ENCODE peak calls at places on chromosomes 11 and 22, in ten cellular contexts. O, M, F, G, Z, X, N, A, U and C are unnamed samples.

GRCh38 chr11:12560861-12561260 is 113.4 kb upstream of the TEAD1 start:
- ATAC-seq in Z (peak; percentile 56), G (no peak), O (no peak), N (no peak), A (no peak), U (no peak), F (no peak), M (no peak), X (no peak), C (no peak)

GRCh38 chr11:120704256-120704750 is 192.8 kb downstream of the GRIK4 start:
- ATAC-seq in X (no peak), O (no peak), A (no peak), G (no peak), U (no peak), Z (no peak), N (no peak), F (no peak), M (no peak), C (no peak)

GRCh38 chr11:84091212-84091986 is 805.2 kb upstream of the CCDC90B start:
- ATAC-seq in X (no peak), O (no peak), A (no peak), F (no peak), N (peak; percentile 32), Z (no peak), G (no peak), U (peak; percentile 87), M (no peak), C (no peak)

GRCh38 chr22:48709453-48709852 is 1118.2 kb downstream of the BRD1 start:
- ATAC-seq in N (no peak), M (no peak), U (no peak), X (no peak), O (no peak), G (no peak), A (no peak), F (no peak), Z (no peak), C (no peak)

GRCh38 chr11:59510917-59511589 is at the start of gene OR4D9:
- ATAC-seq in M (no peak), Z (no peak), U (peak; percentile 92), X (no peak), G (peak; percentile 60), N (no peak), O (no peak), A (no peak), F (no peak), C (peak; percentile 36)

GRCh38 chr22:29348956-29349355 is 33.5 kb upstream of the RASL10A start:
- ATAC-seq in F (no peak), Z (no peak), M (peak; percentile 65), X (no peak), O (peak; percentile 42), N (no peak), A (peak; percentile 96), G (no peak), U (no peak), C (no peak)

GRCh38 chr11:72160319-72160718 is 24.8 kb downstream of the FOLR3 start:
- ATAC-seq in O (no peak), X (no peak), N (no peak), A (no peak), G (no peak), M (no peak), U (no peak), F (no peak), Z (no peak), C (no peak)

GRCh38 chr11:79199729-79200354 is 241.0 kb downstream of the TENM4 start:
- ATAC-seq in X (no peak), F (no peak), U (no peak), A (no peak), M (no peak), Z (peak; percentile 87), O (no peak), N (no peak), G (no peak), C (no peak)

GRCh38 chr11:113249491-113249763 is 65.0 kb upstream of the TTC12 start:
- ATAC-seq in O (peak; percentile 47), M (no peak), G (peak; percentile 34), F (no peak), Z (no peak), X (no peak), A (no peak), U (no peak), N (no peak), C (no peak)

GRCh38 chr11:11498195-11498594 is 123.6 kb downstream of the GALNT18 start:
- ATAC-seq in A (no peak), X (no peak), M (no peak), G (no peak), Z (no peak), O (no peak), N (no peak), U (no peak), F (no peak), C (no peak)

GRCh38 chr11:117823941-117824420 is 563 bp downstream of the FXYD2 start:
- ATAC-seq in N (peak; percentile 18), X (no peak), M (peak; percentile 34), U (peak; percentile 59), O (no peak), Z (peak; percentile 77), A (no peak), G (peak; percentile 73), F (no peak), C (peak; percentile 71)

GRCh38 chr11:10592331-10592730 is 23.9 kb upstream of the LYVE1 start:
- ATAC-seq in A (peak; percentile 69), X (peak; percentile 59), M (peak; percentile 89), G (peak; percentile 77), Z (no peak), N (no peak), O (no peak), U (peak; percentile 72), F (no peak), C (peak; percentile 85)

DNA sequence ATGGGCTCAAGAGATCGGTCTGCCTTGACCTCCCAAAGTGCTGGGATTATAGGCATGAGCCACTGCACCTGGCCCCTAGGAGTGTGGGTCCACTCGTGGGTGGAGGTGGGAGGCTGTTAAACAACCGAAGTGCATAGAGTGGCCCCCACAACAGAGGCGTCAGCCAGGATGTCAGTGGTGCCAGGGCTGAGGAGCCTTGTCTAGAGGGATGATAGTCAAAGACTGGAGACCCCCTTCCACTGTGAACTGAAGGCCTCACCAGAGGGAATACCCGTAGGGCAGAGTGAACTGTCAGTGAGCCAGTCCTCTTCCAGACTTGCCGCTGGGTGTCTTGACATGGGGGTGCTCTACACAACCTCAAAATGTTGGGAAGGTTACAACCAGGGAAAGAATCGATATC is 38.2 kb downstream of the AP2A2 start:
- ATAC-seq in U (no peak), O (no peak), X (no peak), N (no peak), M (no peak), Z (no peak), G (no peak), A (no peak), F (no peak), C (no peak)
- H3K36me3 ChIP-seq in U (peaks cover 16% of the 10 kb centered on the region), O (peaks cover 21% of the 10 kb centered on the region), X (no peaks in the 10 kb centered on the region), N (peaks cover 21% of the 10 kb centered on the region), M (no peaks in the 10 kb centered on the region), Z (peaks cover 2% of the 10 kb centered on the region), G (peaks cover 53% of the 10 kb centered on the region), A (peaks cover 14% of the 10 kb centered on the region), F (peaks cover 18% of the 10 kb centered on the region), C (peaks cover 59% of the 10 kb centered on the region)

GRCh38 chr11:46298699-46299424 is 21.4 kb downstream of the CREB3L1 start:
- ATAC-seq in F (no peak), Z (no peak), O (no peak), A (peak; percentile 72), U (peak; percentile 23), G (no peak), M (no peak), N (no peak), X (no peak), C (no peak)

GRCh38 chr11:46294365-46295309 is 17.2 kb downstream of the CREB3L1 start:
- ATAC-seq in N (peak; percentile 10), A (peak; percentile 11), O (peak; percentile 23), X (peak; percentile 7), G (peak; percentile 9), U (no peak), Z (peak; percentile 2), M (no peak), F (no peak), C (peak; percentile 3)

GRCh38 chr11:46295312-46295995 is 18.0 kb downstream of the CREB3L1 start:
- ATAC-seq in N (peak; percentile 91), Z (peak; percentile 91), U (peak; percentile 78), X (peak; percentile 79), G (peak; percentile 92), A (no peak), F (peak; percentile 100), M (peak; percentile 85), O (no peak), C (peak; percentile 86)

GRCh38 chr11:46295996-46296519 is 18.6 kb downstream of the CREB3L1 start:
- ATAC-seq in M (no peak), F (peak; percentile 4), U (no peak), G (no peak), N (no peak), X (no peak), Z (peak; percentile 1), A (no peak), O (no peak), C (no peak)

DNA sequence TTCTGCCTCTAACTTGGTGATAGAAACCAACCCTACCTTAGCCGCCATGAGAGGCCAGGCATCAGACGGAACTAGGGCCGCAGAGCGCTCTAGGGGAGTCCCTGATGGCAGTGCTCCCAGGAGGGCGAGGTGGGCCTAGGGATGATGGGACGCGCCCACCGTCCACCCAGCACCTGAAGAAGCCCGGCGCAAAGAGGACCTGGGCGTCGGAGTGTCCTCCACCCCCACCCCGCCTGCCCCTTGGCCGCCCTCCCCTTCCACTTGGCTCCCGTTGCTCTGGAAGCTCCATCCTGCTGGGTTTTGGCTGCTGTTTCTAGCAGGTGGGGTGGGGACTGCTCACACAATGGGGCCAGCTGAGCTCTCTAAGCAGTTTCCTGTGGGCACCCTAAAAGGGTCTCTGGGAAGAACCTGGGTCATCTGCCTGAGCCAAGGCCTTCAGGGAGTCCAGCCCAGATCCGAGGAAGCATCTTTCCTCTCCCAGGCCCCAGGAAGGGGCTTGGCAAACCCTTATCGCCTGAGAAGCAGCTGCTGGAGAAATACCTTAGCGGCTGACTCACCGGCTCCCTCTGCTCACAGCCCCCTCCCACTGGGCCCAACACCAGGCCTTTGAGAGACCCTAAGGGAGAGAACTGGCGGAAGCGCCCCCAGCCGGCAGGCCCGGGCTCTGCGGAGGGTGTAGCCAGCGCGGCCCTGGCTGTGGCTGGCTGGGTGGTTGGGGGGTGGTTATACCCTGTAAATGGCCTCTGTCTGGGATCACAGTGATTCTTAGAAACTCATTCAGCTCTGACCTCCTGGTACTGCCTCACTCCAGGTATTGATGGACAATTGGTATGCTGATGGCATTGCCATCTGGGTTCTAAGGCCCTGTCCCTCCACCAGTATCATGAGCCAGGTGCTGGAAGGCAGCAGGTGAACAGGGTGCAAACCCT is 19.3 kb downstream of the CREB3L1 start:
- ATAC-seq in Z (peak; percentile 65), A (no peak), F (no peak), O (no peak), X (no peak), N (peak; percentile 63), M (peak; percentile 10), U (peak; percentile 38), G (peak; percentile 28), C (peak; percentile 23)
- TF ChIP-seq CTCF in Z (peak; percentile 66), A (no peak), F (no peak), O (no peak), X (no peak), N (peak; percentile 54), M (peak; percentile 35), U (peak; percentile 33), G (no peak), C (peak; percentile 21)

GRCh38 chr11:70415642-70416395 is 17.5 kb downstream of the CTTN start:
- ATAC-seq in Z (no peak), X (no peak), G (no peak), A (no peak), U (peak; percentile 16), F (no peak), M (no peak), N (no peak), O (no peak), C (no peak)
- H3K36me3 ChIP-seq in Z (peaks cover 26% of the 10 kb centered on the region), X (peaks cover 3% of the 10 kb centered on the region), G (peaks cover 98% of the 10 kb centered on the region), A (peaks cover 81% of the 10 kb centered on the region), U (peaks cover 90% of the 10 kb centered on the region), F (no peaks in the 10 kb centered on the region), M (no peaks in the 10 kb centered on the region), N (peaks cover 46% of the 10 kb centered on the region), O (peaks cover 65% of the 10 kb centered on the region), C (peaks cover 100% of the 10 kb centered on the region)

GRCh38 chr22:37731804-37732471 is 35.1 kb downstream of the TRIOBP start:
- ATAC-seq in U (peak; percentile 74), M (no peak), O (peak; percentile 58), F (no peak), N (peak; percentile 83), G (peak; percentile 48), A (no peak), Z (no peak), X (peak; percentile 89), C (no peak)
- TF ChIP-seq CTCF in U (no peak), M (no peak), O (peak; percentile 20), F (no peak), N (peak; percentile 72), G (no peak), A (no peak), Z (no peak), X (no peak), C (no peak)